ENCODE peak calls at places on chromosome 11, in ten cellular contexts. One of them, this sample, is unnamed.

GRCh38 chr11:70742553-70743291 is 344.4 kb downstream of the CTTN start:
- DNase-seq in lower leg skin: no peak
- DNase-seq in immature natural killer cell: no peak
- DNase-seq in tibial artery: no peak
- DNase-seq in stimulated activated CD4-positive, alpha-beta T cell treated with anti-CD3 and anti-CD28 coated beads, Interleukin-2, amount 100 ng/mL, for 48 hours: no peak
- DNase-seq in kidney epithelial cell: no peak
- DNase-seq in fibroblast of pulmonary artery: no peak
- DNase-seq in stimulated activated CD8-positive, alpha-beta memory T cell treated with anti-CD3 and anti-CD28 coated beads, Interleukin-15, amount 100 ng/mL, for 24 hours: no peak
- DNase-seq in keratinocyte: no peak
- DNase-seq in NCI-H146: peak; percentile 72
- DNase-seq in this sample: no peak

GRCh38 chr11:84663731-84664130 is 963.4 kb downstream of the DLG2 start:
- DNase-seq in tibial artery: no peak
- DNase-seq in stimulated activated CD8-positive, alpha-beta memory T cell treated with anti-CD3 and anti-CD28 coated beads, Interleukin-15, amount 100 ng/mL, for 24 hours: no peak
- DNase-seq in kidney epithelial cell: no peak
- DNase-seq in NCI-H146: no peak
- DNase-seq in immature natural killer cell: no peak
- DNase-seq in stimulated activated CD4-positive, alpha-beta T cell treated with anti-CD3 and anti-CD28 coated beads, Interleukin-2, amount 100 ng/mL, for 48 hours: no peak
- DNase-seq in lower leg skin: no peak
- DNase-seq in keratinocyte: no peak
- DNase-seq in fibroblast of pulmonary artery: no peak
- DNase-seq in this sample: no peak

GRCh38 chr11:117826360-117826635 is 1.8 kb upstream of the FXYD2 start:
- DNase-seq in immature natural killer cell: no peak
- DNase-seq in kidney epithelial cell: no peak
- DNase-seq in keratinocyte: no peak
- DNase-seq in fibroblast of pulmonary artery: no peak
- DNase-seq in stimulated activated CD4-positive, alpha-beta T cell treated with anti-CD3 and anti-CD28 coated beads, Interleukin-2, amount 100 ng/mL, for 48 hours: no peak
- DNase-seq in tibial artery: no peak
- DNase-seq in lower leg skin: no peak
- DNase-seq in NCI-H146: no peak
- DNase-seq in stimulated activated CD8-positive, alpha-beta memory T cell treated with anti-CD3 and anti-CD28 coated beads, Interleukin-15, amount 100 ng/mL, for 24 hours: no peak
- DNase-seq in this sample: no peak

GRCh38 chr11:32713496-32713895 is 81.0 kb downstream of the CCDC73 start:
- DNase-seq in keratinocyte: no peak
- DNase-seq in stimulated activated CD8-positive, alpha-beta memory T cell treated with anti-CD3 and anti-CD28 coated beads, Interleukin-15, amount 100 ng/mL, for 24 hours: no peak
- DNase-seq in NCI-H146: no peak
- DNase-seq in tibial artery: no peak
- DNase-seq in stimulated activated CD4-positive, alpha-beta T cell treated with anti-CD3 and anti-CD28 coated beads, Interleukin-2, amount 100 ng/mL, for 48 hours: no peak
- DNase-seq in kidney epithelial cell: no peak
- DNase-seq in immature natural killer cell: no peak
- DNase-seq in fibroblast of pulmonary artery: peak; percentile 32
- DNase-seq in lower leg skin: no peak
- DNase-seq in this sample: no peak

GRCh38 chr11:134958336-134958640 is 546.2 kb upstream of the B3GAT1 start:
- DNase-seq in stimulated activated CD4-positive, alpha-beta T cell treated with anti-CD3 and anti-CD28 coated beads, Interleukin-2, amount 100 ng/mL, for 48 hours: no peak
- DNase-seq in NCI-H146: no peak
- DNase-seq in tibial artery: no peak
- DNase-seq in keratinocyte: no peak
- DNase-seq in lower leg skin: no peak
- DNase-seq in stimulated activated CD8-positive, alpha-beta memory T cell treated with anti-CD3 and anti-CD28 coated beads, Interleukin-15, amount 100 ng/mL, for 24 hours: no peak
- DNase-seq in fibroblast of pulmonary artery: no peak
- DNase-seq in immature natural killer cell: no peak
- DNase-seq in kidney epithelial cell: no peak
- DNase-seq in this sample: no peak

GRCh38 chr11:113387605-113388211 is at the start of gene ANKK1:
- DNase-seq in tibial artery: no peak
- DNase-seq in lower leg skin: no peak
- DNase-seq in stimulated activated CD8-positive, alpha-beta memory T cell treated with anti-CD3 and anti-CD28 coated beads, Interleukin-15, amount 100 ng/mL, for 24 hours: no peak
- DNase-seq in stimulated activated CD4-positive, alpha-beta T cell treated with anti-CD3 and anti-CD28 coated beads, Interleukin-2, amount 100 ng/mL, for 48 hours: no peak
- DNase-seq in immature natural killer cell: no peak
- DNase-seq in keratinocyte: no peak
- DNase-seq in NCI-H146: no peak
- DNase-seq in fibroblast of pulmonary artery: no peak
- DNase-seq in kidney epithelial cell: no peak
- DNase-seq in this sample: no peak

GRCh38 chr11:94511932-94512781 is at the start of gene C11orf97:
- DNase-seq in stimulated activated CD8-positive, alpha-beta memory T cell treated with anti-CD3 and anti-CD28 coated beads, Interleukin-15, amount 100 ng/mL, for 24 hours: peak; percentile 6
- DNase-seq in stimulated activated CD4-positive, alpha-beta T cell treated with anti-CD3 and anti-CD28 coated beads, Interleukin-2, amount 100 ng/mL, for 48 hours: peak; percentile 42
- DNase-seq in kidney epithelial cell: no peak
- DNase-seq in fibroblast of pulmonary artery: peak; percentile 46
- DNase-seq in NCI-H146: peak; percentile 61
- DNase-seq in immature natural killer cell: peak; percentile 74
- DNase-seq in keratinocyte: no peak
- DNase-seq in tibial artery: peak; percentile 74
- DNase-seq in lower leg skin: no peak
- DNase-seq in this sample: no peak

GRCh38 chr11:82733444-82734119 is at the start of gene FAM181B:
- DNase-seq in stimulated activated CD4-positive, alpha-beta T cell treated with anti-CD3 and anti-CD28 coated beads, Interleukin-2, amount 100 ng/mL, for 48 hours: peak; percentile 38
- DNase-seq in immature natural killer cell: no peak
- DNase-seq in stimulated activated CD8-positive, alpha-beta memory T cell treated with anti-CD3 and anti-CD28 coated beads, Interleukin-15, amount 100 ng/mL, for 24 hours: no peak
- DNase-seq in kidney epithelial cell: peak; percentile 10
- DNase-seq in lower leg skin: no peak
- DNase-seq in NCI-H146: peak; percentile 42
- DNase-seq in tibial artery: peak; percentile 75
- DNase-seq in keratinocyte: no peak
- DNase-seq in fibroblast of pulmonary artery: peak; percentile 13
- DNase-seq in this sample: no peak

GRCh38 chr11:57873196-57873911 is 111.8 kb downstream of the CTNND1 start:
- DNase-seq in tibial artery: no peak
- DNase-seq in stimulated activated CD8-positive, alpha-beta memory T cell treated with anti-CD3 and anti-CD28 coated beads, Interleukin-15, amount 100 ng/mL, for 24 hours: no peak
- DNase-seq in immature natural killer cell: no peak
- DNase-seq in kidney epithelial cell: no peak
- DNase-seq in NCI-H146: no peak
- DNase-seq in fibroblast of pulmonary artery: peak; percentile 21
- DNase-seq in lower leg skin: no peak
- DNase-seq in stimulated activated CD4-positive, alpha-beta T cell treated with anti-CD3 and anti-CD28 coated beads, Interleukin-2, amount 100 ng/mL, for 48 hours: no peak
- DNase-seq in keratinocyte: no peak
- DNase-seq in this sample: peak; percentile 87

GRCh38 chr11:128420943-128421342 is 166.4 kb downstream of the ETS1 start:
- DNase-seq in stimulated activated CD8-positive, alpha-beta memory T cell treated with anti-CD3 and anti-CD28 coated beads, Interleukin-15, amount 100 ng/mL, for 24 hours: no peak
- DNase-seq in lower leg skin: no peak
- DNase-seq in immature natural killer cell: no peak
- DNase-seq in tibial artery: no peak
- DNase-seq in keratinocyte: no peak
- DNase-seq in fibroblast of pulmonary artery: peak; percentile 95
- DNase-seq in kidney epithelial cell: no peak
- DNase-seq in stimulated activated CD4-positive, alpha-beta T cell treated with anti-CD3 and anti-CD28 coated beads, Interleukin-2, amount 100 ng/mL, for 48 hours: no peak
- DNase-seq in NCI-H146: no peak
- DNase-seq in this sample: no peak

GRCh38 chr11:111635706-111636045 is 33.4 kb downstream of the SIK2 start:
- DNase-seq in fibroblast of pulmonary artery: peak; percentile 70
- DNase-seq in tibial artery: no peak
- DNase-seq in lower leg skin: no peak
- DNase-seq in NCI-H146: no peak
- DNase-seq in stimulated activated CD8-positive, alpha-beta memory T cell treated with anti-CD3 and anti-CD28 coated beads, Interleukin-15, amount 100 ng/mL, for 24 hours: no peak
- DNase-seq in keratinocyte: no peak
- DNase-seq in stimulated activated CD4-positive, alpha-beta T cell treated with anti-CD3 and anti-CD28 coated beads, Interleukin-2, amount 100 ng/mL, for 48 hours: no peak
- DNase-seq in immature natural killer cell: no peak
- DNase-seq in kidney epithelial cell: no peak
- DNase-seq in this sample: no peak

GRCh38 chr11:125689460-125689859 is 8.8 kb upstream of the ACRV1 start:
- DNase-seq in fibroblast of pulmonary artery: no peak
- DNase-seq in keratinocyte: no peak
- DNase-seq in stimulated activated CD8-positive, alpha-beta memory T cell treated with anti-CD3 and anti-CD28 coated beads, Interleukin-15, amount 100 ng/mL, for 24 hours: no peak
- DNase-seq in kidney epithelial cell: no peak
- DNase-seq in NCI-H146: no peak
- DNase-seq in stimulated activated CD4-positive, alpha-beta T cell treated with anti-CD3 and anti-CD28 coated beads, Interleukin-2, amount 100 ng/mL, for 48 hours: no peak
- DNase-seq in tibial artery: no peak
- DNase-seq in immature natural killer cell: no peak
- DNase-seq in lower leg skin: no peak
- DNase-seq in this sample: no peak

GRCh38 chr11:73344191-73344607 is 32.0 kb upstream of the RELT start:
- DNase-seq in stimulated activated CD4-positive, alpha-beta T cell treated with anti-CD3 and anti-CD28 coated beads, Interleukin-2, amount 100 ng/mL, for 48 hours: no peak
- DNase-seq in kidney epithelial cell: no peak
- DNase-seq in immature natural killer cell: no peak
- DNase-seq in keratinocyte: no peak
- DNase-seq in NCI-H146: no peak
- DNase-seq in fibroblast of pulmonary artery: no peak
- DNase-seq in stimulated activated CD8-positive, alpha-beta memory T cell treated with anti-CD3 and anti-CD28 coated beads, Interleukin-15, amount 100 ng/mL, for 24 hours: no peak
- DNase-seq in tibial artery: peak; percentile 89
- DNase-seq in lower leg skin: no peak
- DNase-seq in this sample: no peak

This sample was measured in Jurkat, Clone E6-1.